ENCODE peak calls at places on chromosomes 5 and 9, in four cellular contexts. One of them, this sample, is unnamed.

GRCh38 chr5:170287532-170287931 is 10.0 kb downstream of the LCP2 start:
- DNase-seq in mucosa of gallbladder: peak
- DNase-seq in HEK293T: no peak
- DNase-seq in iris pigment epithelial cell: no peak
- DNase-seq in this sample: no peak

GRCh38 chr5:54460181-54460919 is 4.9 kb downstream of the HSPB3 start:
- DNase-seq in mucosa of gallbladder: no peak
- DNase-seq in iris pigment epithelial cell: peak
- DNase-seq in HEK293T: no peak
- DNase-seq in this sample: peak

GRCh38 chr9:3441197-3441816 is 84.5 kb downstream of the RFX3 start:
- DNase-seq in iris pigment epithelial cell: peak
- DNase-seq in mucosa of gallbladder: peak
- DNase-seq in HEK293T: peak
- DNase-seq in this sample: peak

GRCh38 chr5:176536132-176536901 is 885 bp downstream of the RNF44 start:
- DNase-seq in HEK293T: peak
- DNase-seq in mucosa of gallbladder: peak
- DNase-seq in iris pigment epithelial cell: peak
- DNase-seq in this sample: peak

GRCh38 chr5:3221432-3221831 is 374.2 kb upstream of the IRX1 start:
- DNase-seq in mucosa of gallbladder: no peak
- DNase-seq in iris pigment epithelial cell: no peak
- DNase-seq in HEK293T: no peak
- DNase-seq in this sample: no peak

GRCh38 chr5:132060501-132061161 is at the start of gene IL3:
- DNase-seq in iris pigment epithelial cell: no peak
- DNase-seq in HEK293T: no peak
- DNase-seq in mucosa of gallbladder: no peak
- DNase-seq in this sample: no peak

GRCh38 chr5:14864181-14864812 is 7.3 kb downstream of the ANKH start:
- DNase-seq in mucosa of gallbladder: no peak
- DNase-seq in iris pigment epithelial cell: no peak
- DNase-seq in HEK293T: no peak
- DNase-seq in this sample: no peak

GRCh38 chr5:77771452-77771851 is 4.7 kb downstream of the TBCA start:
- DNase-seq in HEK293T: no peak
- DNase-seq in mucosa of gallbladder: no peak
- DNase-seq in iris pigment epithelial cell: no peak
- DNase-seq in this sample: no peak

GRCh38 chr9:90053027-90053426 is 448.2 kb downstream of the GADD45G start:
- DNase-seq in HEK293T: peak
- DNase-seq in iris pigment epithelial cell: no peak
- DNase-seq in mucosa of gallbladder: no peak
- DNase-seq in this sample: peak

GRCh38 chr5:38208782-38209378 is 49.5 kb upstream of the EGFLAM start:
- DNase-seq in HEK293T: peak
- DNase-seq in mucosa of gallbladder: peak
- DNase-seq in iris pigment epithelial cell: peak
- DNase-seq in this sample: peak

GRCh38 chr5:143886621-143887301 is 74.8 kb downstream of the HMHB1 start:
- DNase-seq in HEK293T: no peak
- DNase-seq in mucosa of gallbladder: no peak
- DNase-seq in iris pigment epithelial cell: no peak
- DNase-seq in this sample: no peak

GRCh38 chr5:75059887-75060286 is 7.5 kb upstream of the GCNT4 start:
- DNase-seq in mucosa of gallbladder: no peak
- DNase-seq in iris pigment epithelial cell: no peak
- DNase-seq in HEK293T: no peak
- DNase-seq in this sample: no peak

GRCh38 chr5:171496431-171496830 is 77.0 kb downstream of the FGF18 start:
- DNase-seq in iris pigment epithelial cell: no peak
- DNase-seq in mucosa of gallbladder: no peak
- DNase-seq in HEK293T: no peak
- DNase-seq in this sample: no peak

GRCh38 chr5:62256161-62257017 is 49.6 kb upstream of the KIF2A start:
- DNase-seq in iris pigment epithelial cell: no peak
- DNase-seq in mucosa of gallbladder: no peak
- DNase-seq in HEK293T: no peak
- DNase-seq in this sample: no peak

GRCh38 chr5:166724284-166724683 is 1567.2 kb upstream of the WWC1 start:
- DNase-seq in mucosa of gallbladder: peak
- DNase-seq in HEK293T: no peak
- DNase-seq in iris pigment epithelial cell: no peak
- DNase-seq in this sample: no peak

GRCh38 chr9:125472926-125473701 is 211.5 kb downstream of the GAPVD1 start:
- DNase-seq in mucosa of gallbladder: no peak
- DNase-seq in HEK293T: peak
- DNase-seq in iris pigment epithelial cell: peak
- DNase-seq in this sample: no peak

GRCh38 chr9:124733964-124734740 is 37.0 kb downstream of the NR6A1 start:
- DNase-seq in mucosa of gallbladder: peak
- DNase-seq in HEK293T: no peak
- DNase-seq in iris pigment epithelial cell: no peak
- DNase-seq in this sample: no peak